ENCODE peak calls at places on chromosomes 5 and 9, in eight cellular contexts. O is sigmoid colon, L is ovary, S is spleen, T is kidney, V is Peyer's patch, U is PC-3, F is left ventricle myocardium inferior. A is an unnamed sample. For H3K4me1 and H3K9me3, the result is how much of the 10 kb centered on the place peaks cover.

GRCh38 chr5:32147236-32147635 is 26.9 kb downstream of the GOLPH3 start:
- DNase-seq in V (no peak), U (no peak), O (no peak), S (no peak), F (no peak), L (no peak), T (no peak), A (no peak)

GRCh38 chr9:74573792-74574191 is 76.7 kb downstream of the RORB start:
- DNase-seq in V (no peak), O (no peak), U (no peak), S (no peak), T (no peak), L (no peak), F (no peak), A (no peak)

GRCh38 chr5:61301820-61302563 is 30.1 kb upstream of the ZSWIM6 start:
- DNase-seq in V (peak), L (no peak), O (peak), U (peak), F (peak), S (no peak), T (peak), A (peak)

GRCh38 chr5:74127377-74128338 is 501.7 kb downstream of the ARHGEF28 start:
- DNase-seq in V (no peak), F (no peak), U (peak), L (no peak), T (no peak), S (no peak), O (no peak), A (no peak)

GRCh38 chr9:13088734-13089427 is 190.6 kb downstream of the MPDZ start:
- DNase-seq in O (no peak), S (no peak), V (no peak), L (no peak), T (no peak), F (no peak), U (peak), A (peak)

GRCh38 chr5:8013951-8014844 is 145.2 kb downstream of the MTRR start:
- DNase-seq in S (no peak), O (no peak), L (no peak), F (no peak), V (no peak), T (no peak), U (peak), A (no peak)

GRCh38 chr9:124468061-124468740 is 17.9 kb downstream of the ADGRD2 start:
- DNase-seq in T (peak), S (peak), V (no peak), L (peak), F (no peak), U (no peak), O (no peak), A (no peak)

GRCh38 chr5:170440771-170441370 is 51.7 kb upstream of the KCNMB1 start:
- DNase-seq in S (no peak), L (no peak), V (no peak), U (no peak), O (no peak), F (no peak), T (no peak), A (no peak)

GRCh38 chr5:145429170-145429569 is 406.0 kb downstream of the PRELID2 start:
- DNase-seq in V (no peak), O (no peak), L (no peak), S (no peak), F (no peak), T (no peak), U (no peak), A (no peak)

GRCh38 chr5:30968971-30969370 is 224.5 kb upstream of the CDH6 start:
- DNase-seq in L (no peak), U (no peak), F (no peak), S (no peak), O (no peak), V (no peak), T (no peak), A (no peak)

GRCh38 chr5:170254056-170254455 is 21.3 kb downstream of the C5orf58 start:
- DNase-seq in S (no peak), O (no peak), U (peak), T (no peak), F (no peak), V (no peak), L (no peak), A (no peak)

GRCh38 chr9:135144581-135145108 is 57.2 kb downstream of the OLFM1 start:
- DNase-seq in F (no peak), U (peak), O (no peak), T (no peak), V (no peak), L (no peak), S (no peak), A (no peak)

GRCh38 chr5:179406031-179406681 is 60.9 kb upstream of the ADAMTS2 start:
- DNase-seq in F (no peak), V (no peak), L (no peak), U (no peak), S (no peak), T (peak), O (no peak), A (no peak)

GRCh38 chr5:173911623-173912022 is 23.5 kb downstream of the CPEB4 start:
- DNase-seq in L (no peak), O (no peak), F (no peak), T (no peak), S (no peak), V (no peak), U (no peak), A (no peak)

GRCh38 chr9:18531127-18531526 is 57.2 kb downstream of the ADAMTSL1 start:
- DNase-seq in F (no peak), L (no peak), U (no peak), O (no peak), V (no peak), T (no peak), S (no peak), A (no peak)

GRCh38 chr5:91219803-91220371 is 163.2 kb downstream of the ARRDC3 start:
- DNase-seq in L (no peak), V (no peak), U (peak), T (no peak), F (no peak), S (no peak), O (no peak), A (no peak)

GRCh38 chr9:18229992-18230676 is 243.8 kb upstream of the ADAMTSL1 start:
- DNase-seq in U (no peak), T (no peak), L (no peak), S (no peak), F (no peak), V (no peak), O (no peak), A (no peak)

GRCh38 chr9:6080154-6080716 is 64.8 kb upstream of the RANBP6 start:
- DNase-seq in O (peak), V (peak), U (peak), S (peak), F (peak), T (peak), L (peak), A (peak)

GRCh38 chr5:160467555-160468418 is 46.1 kb downstream of the PTTG1 start:
- DNase-seq in U (peak), V (peak), F (peak), L (peak), O (peak), S (peak), T (peak), A (peak)

GRCh38 chr5:107558951-107559350 is 111.8 kb downstream of the EFNA5 start:
- DNase-seq in S (no peak), L (no peak), T (no peak), O (no peak), V (no peak), U (no peak), F (no peak), A (no peak)

DNA sequence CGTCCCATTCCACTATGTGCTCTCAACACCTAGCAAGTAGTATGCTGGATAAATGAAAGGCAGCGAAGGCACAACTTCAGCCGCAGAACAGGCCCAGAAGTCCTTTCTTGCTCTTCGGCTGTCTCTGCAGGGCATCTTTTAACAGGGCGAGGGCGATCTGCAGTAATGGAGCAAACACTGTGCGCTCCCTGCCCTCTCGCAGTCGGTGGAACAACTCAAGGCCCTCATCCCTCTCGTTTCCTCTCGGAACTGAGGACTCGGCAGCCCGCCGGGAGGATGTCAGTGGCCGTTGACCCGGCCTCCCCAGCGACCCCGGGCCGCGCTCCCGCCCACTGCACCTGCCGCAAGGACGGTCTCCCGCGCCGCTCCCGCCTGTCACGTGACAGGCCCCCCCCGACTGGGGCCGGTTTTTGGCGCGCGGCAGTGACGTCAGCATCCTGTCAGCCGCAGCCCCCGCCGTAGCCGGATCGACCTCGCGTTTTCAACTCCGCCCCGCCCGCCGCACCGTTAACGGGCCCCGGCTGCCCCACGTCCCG is 1.1 kb downstream of the ZNF367 start:
- DNase-seq in O (peak), T (peak), S (peak), L (peak), U (peak), V (peak), F (peak), A (peak)
- TF ChIP-seq CTCF in O (no peak), T (no peak), S (no peak), L (no peak), U (no peak), V (no peak), F (peak), A (no peak)

GRCh38 chr5:124732891-124733670 is 13.4 kb downstream of the ZNF608 start:
- DNase-seq in U (no peak), L (no peak), S (no peak), T (no peak), V (no peak), O (no peak), F (no peak), A (no peak)

GRCh38 chr5:124729687-124730359 is 16.6 kb downstream of the ZNF608 start:
- DNase-seq in U (no peak), O (no peak), T (no peak), S (no peak), V (no peak), L (no peak), F (no peak), A (no peak)

GRCh38 chr5:124732349-124732875 is 14.0 kb downstream of the ZNF608 start:
- DNase-seq in U (no peak), F (no peak), T (no peak), L (no peak), O (no peak), S (no peak), V (no peak), A (no peak)

GRCh38 chr5:124728331-124729307 is 17.8 kb downstream of the ZNF608 start:
- DNase-seq in S (no peak), F (no peak), T (no peak), V (no peak), U (no peak), L (no peak), O (no peak), A (no peak)

DNA sequence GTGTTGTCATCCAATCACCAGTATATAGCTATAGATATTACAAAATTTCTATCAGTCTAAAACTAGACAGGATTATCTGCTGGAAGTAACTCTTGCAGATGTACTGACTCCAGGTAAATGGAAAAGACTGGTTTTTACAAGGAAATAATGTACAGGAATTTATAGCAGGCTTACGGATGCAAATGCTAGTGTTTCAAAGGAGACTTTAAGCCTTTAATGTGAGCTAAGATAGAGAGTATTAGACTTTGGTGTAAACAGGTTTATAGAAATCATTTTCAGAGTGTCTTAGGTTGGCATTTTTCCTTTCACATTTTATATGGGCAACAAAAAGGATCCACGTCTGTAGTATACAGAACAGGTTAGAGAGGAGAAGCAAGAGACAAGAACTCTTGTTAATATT is 16.1 kb downstream of the ZNF608 start:
- DNase-seq in L (no peak), O (no peak), T (no peak), S (no peak), U (no peak), V (no peak), F (no peak), A (no peak)
- H3K4me1 ChIP-seq in L (under half), O (half or more), T (under half), S (under half), U (under half), V (under half), F (under half), A (under half)

DNA sequence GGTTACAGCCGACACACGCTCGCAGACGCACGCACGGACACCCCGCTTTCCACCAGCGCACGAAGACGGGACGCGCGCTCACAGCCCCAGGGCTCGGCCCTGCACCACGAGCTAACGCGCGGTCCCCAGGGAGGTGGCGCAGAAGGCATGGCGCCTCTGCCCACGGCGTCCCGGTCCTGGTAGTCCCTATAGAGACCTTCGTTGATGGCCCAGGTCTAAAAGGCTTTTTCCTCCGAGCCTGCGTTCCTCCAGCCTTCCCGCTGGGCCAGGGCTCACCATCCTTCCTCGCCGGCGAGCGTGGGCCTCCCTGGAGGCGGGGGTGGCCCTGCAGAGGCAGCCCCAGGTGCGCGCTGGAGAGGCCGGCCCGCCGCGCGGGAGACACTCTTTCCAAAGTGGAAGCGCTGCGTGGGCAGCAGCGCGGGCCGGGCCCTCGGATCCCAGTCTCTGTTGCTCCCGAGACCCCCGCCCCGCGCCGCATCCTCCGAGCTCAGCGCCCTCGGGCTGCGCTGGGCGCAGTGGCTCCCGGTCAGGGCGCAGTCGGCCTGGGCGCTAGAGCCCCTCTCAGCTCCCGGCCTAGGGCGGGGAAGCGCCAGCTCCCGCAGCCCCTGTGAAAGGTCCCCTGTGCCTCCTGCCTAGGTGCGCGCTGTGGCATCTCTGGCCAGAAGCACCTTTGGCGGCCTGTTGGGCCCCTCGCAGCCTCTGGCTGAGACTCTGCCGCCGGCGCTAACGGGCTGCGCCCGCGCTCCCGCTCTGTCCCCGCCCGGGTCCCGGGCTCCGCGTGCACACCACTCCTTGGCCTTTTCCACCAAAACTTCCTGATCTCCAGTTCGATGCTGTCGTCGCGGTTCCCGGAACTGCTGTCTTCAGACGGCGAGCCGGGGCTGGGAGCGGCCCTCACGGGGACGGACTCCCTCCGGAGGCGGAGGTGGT is 31.9 kb upstream of the FANCC start:
- DNase-seq in T (no peak), V (no peak), U (no peak), F (no peak), S (no peak), O (no peak), L (no peak), A (no peak)
- H3K9me3 ChIP-seq in T (under half), V (under half), U (under half), F (under half), S (under half), O (under half), L (under half), A (under half)

DNA sequence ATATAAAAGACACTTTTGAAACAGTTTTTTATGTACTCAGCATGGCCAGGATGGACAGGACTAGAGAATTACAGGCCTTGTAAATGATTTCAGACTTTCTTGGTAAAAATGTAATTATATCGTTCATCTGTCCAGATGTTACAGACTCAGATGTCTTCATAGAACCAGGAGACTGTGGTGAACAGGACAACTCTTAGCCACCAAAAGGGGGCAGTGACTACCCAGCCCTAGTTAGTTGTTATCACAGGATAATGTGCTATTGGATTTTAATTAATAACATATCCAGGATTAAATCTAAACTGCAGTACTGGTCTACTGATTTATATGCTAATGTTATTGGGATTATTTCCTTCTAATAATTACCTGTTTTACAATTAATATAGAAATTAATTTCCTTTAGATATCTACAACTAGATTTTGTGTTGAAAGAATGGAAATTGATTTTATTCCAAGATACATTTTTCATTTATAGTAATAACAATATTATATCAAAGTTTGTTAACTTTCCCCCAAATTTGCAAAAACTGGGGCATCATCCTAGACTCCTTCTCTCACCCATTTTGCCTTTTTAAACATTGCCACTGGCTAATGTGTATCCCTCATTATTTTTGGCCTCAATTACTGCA is 99.4 kb downstream of the MTREX start:
- DNase-seq in S (no peak), V (no peak), O (no peak), L (no peak), T (no peak), U (peak), F (no peak), A (no peak)
- TF ChIP-seq CTCF in S (no peak), V (no peak), O (peak), L (no peak), T (peak), U (peak), F (peak), A (peak)

GRCh38 chr9:70480405-70480980 is 66.0 kb upstream of the KLF9 start:
- DNase-seq in F (peak), L (peak), O (peak), S (peak), T (peak), U (peak), V (peak), A (peak)
- H3K4me1 ChIP-seq in F (half or more), L (under half), O (half or more), S (under half), T (under half), U (under half), V (under half), A (under half)

GRCh38 chr5:94538260-94538659 is 80.1 kb downstream of the KIAA0825 start:
- DNase-seq in T (no peak), O (no peak), F (no peak), S (no peak), L (no peak), U (no peak), V (no peak), A (no peak)
- H3K9me3 ChIP-seq in T (under half), O (under half), F (under half), S (under half), L (under half), U (under half), V (under half), A (under half)

GRCh38 chr9:89533396-89534187 is 35.7 kb upstream of the SEMA4D start:
- DNase-seq in V (no peak), U (no peak), S (no peak), L (no peak), T (no peak), F (no peak), O (no peak), A (no peak)

GRCh38 chr9:89535461-89535860 is 37.5 kb upstream of the SEMA4D start:
- DNase-seq in O (no peak), S (no peak), L (no peak), T (no peak), U (no peak), V (no peak), F (no peak), A (no peak)

GRCh38 chr9:89534888-89535287 is 37.0 kb upstream of the SEMA4D start:
- DNase-seq in T (no peak), O (no peak), L (no peak), V (no peak), U (no peak), S (no peak), F (no peak), A (no peak)

GRCh38 chr9:89532944-89533343 is 35.0 kb upstream of the SEMA4D start:
- DNase-seq in T (no peak), O (no peak), F (no peak), U (no peak), V (no peak), S (no peak), L (no peak), A (no peak)

DNA sequence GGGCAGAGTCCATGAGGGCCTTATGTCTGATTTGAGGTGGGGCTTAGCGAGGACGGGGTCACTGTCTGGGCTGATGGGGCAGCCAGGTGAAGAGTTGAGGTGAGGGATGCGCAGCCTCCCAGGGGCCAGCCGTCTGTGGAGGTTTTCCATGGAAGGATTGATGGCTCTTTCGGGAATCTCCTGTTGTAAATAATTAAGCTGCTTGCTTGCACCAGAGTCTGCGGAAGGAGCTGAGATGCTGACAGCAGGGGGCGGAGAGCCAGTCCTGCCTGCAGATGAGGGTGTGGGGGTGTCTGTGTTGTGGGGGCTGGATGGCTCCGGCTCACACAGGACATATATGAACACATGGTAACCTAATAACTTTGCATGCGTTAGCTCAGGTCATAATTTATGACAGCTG is 36.6 kb upstream of the SEMA4D start:
- DNase-seq in U (no peak), L (no peak), T (no peak), O (no peak), S (no peak), V (no peak), F (no peak), A (no peak)
- TF ChIP-seq CTCF in U (no peak), L (no peak), T (no peak), O (no peak), S (no peak), V (no peak), F (no peak), A (no peak)

A was measured in lung.